ENCODE peak calls at places on chromosomes 13 and 19, in seven cellular contexts. One of them, this sample, is unnamed.
A peak's percentile ranks its signal among the peaks of the same experiment; 100 is the strongest.

GRCh38 chr13:47420012-47420411 is 523.2 kb upstream of the HTR2A start:
- DNase-seq in PC-3: peak; percentile 6
- DNase-seq in CD8-positive, alpha-beta T cell: no peak
- DNase-seq in pancreas: no peak
- DNase-seq in Peyer's patch: no peak
- DNase-seq in thoracic aorta: no peak
- DNase-seq in tibial nerve: no peak
- DNase-seq in this sample: no peak

GRCh38 chr19:39038098-39038497 is 5.7 kb upstream of the FBXO27 start:
- DNase-seq in thoracic aorta: no peak
- DNase-seq in CD8-positive, alpha-beta T cell: no peak
- DNase-seq in Peyer's patch: peak; percentile 60
- DNase-seq in tibial nerve: no peak
- DNase-seq in PC-3: peak; percentile 42
- DNase-seq in pancreas: peak; percentile 41
- DNase-seq in this sample: peak; percentile 68

GRCh38 chr13:25945596-25945995 is 106.2 kb downstream of the SHISA2 start:
- DNase-seq in PC-3: no peak
- DNase-seq in tibial nerve: no peak
- DNase-seq in thoracic aorta: no peak
- DNase-seq in CD8-positive, alpha-beta T cell: no peak
- DNase-seq in Peyer's patch: no peak
- DNase-seq in pancreas: no peak
- DNase-seq in this sample: no peak

GRCh38 chr13:47190696-47191095 is 293.8 kb upstream of the HTR2A start:
- DNase-seq in pancreas: no peak
- DNase-seq in CD8-positive, alpha-beta T cell: no peak
- DNase-seq in thoracic aorta: no peak
- DNase-seq in PC-3: no peak
- DNase-seq in tibial nerve: no peak
- DNase-seq in Peyer's patch: no peak
- DNase-seq in this sample: no peak

GRCh38 chr13:99313941-99314340 is 6.7 kb upstream of the GPR183 start:
- DNase-seq in CD8-positive, alpha-beta T cell: no peak
- DNase-seq in thoracic aorta: no peak
- DNase-seq in tibial nerve: no peak
- DNase-seq in pancreas: no peak
- DNase-seq in PC-3: no peak
- DNase-seq in Peyer's patch: no peak
- DNase-seq in this sample: no peak

GRCh38 chr13:73722120-73722519 is 412.1 kb downstream of the KLF12 start:
- DNase-seq in CD8-positive, alpha-beta T cell: no peak
- DNase-seq in pancreas: no peak
- DNase-seq in tibial nerve: no peak
- DNase-seq in Peyer's patch: no peak
- DNase-seq in thoracic aorta: no peak
- DNase-seq in PC-3: peak; percentile 82
- DNase-seq in this sample: no peak

GRCh38 chr13:106286811-106287210 is 248.7 kb downstream of the EFNB2 start:
- DNase-seq in Peyer's patch: no peak
- DNase-seq in tibial nerve: no peak
- DNase-seq in CD8-positive, alpha-beta T cell: no peak
- DNase-seq in thoracic aorta: no peak
- DNase-seq in PC-3: no peak
- DNase-seq in pancreas: no peak
- DNase-seq in this sample: no peak

GRCh38 chr13:101576452-101576851 is 124.0 kb downstream of the ITGBL1 start:
- DNase-seq in thoracic aorta: no peak
- DNase-seq in PC-3: peak; percentile 74
- DNase-seq in tibial nerve: no peak
- DNase-seq in CD8-positive, alpha-beta T cell: no peak
- DNase-seq in pancreas: no peak
- DNase-seq in Peyer's patch: no peak
- DNase-seq in this sample: no peak

GRCh38 chr13:94416454-94417080 is 62.9 kb downstream of the DCT start:
- DNase-seq in Peyer's patch: no peak
- DNase-seq in tibial nerve: no peak
- DNase-seq in PC-3: peak; percentile 49
- DNase-seq in CD8-positive, alpha-beta T cell: no peak
- DNase-seq in thoracic aorta: no peak
- DNase-seq in pancreas: no peak
- DNase-seq in this sample: no peak

GRCh38 chr13:110070511-110071120 is 236.3 kb downstream of the COL4A1 start:
- DNase-seq in PC-3: peak; percentile 59
- DNase-seq in Peyer's patch: no peak
- DNase-seq in thoracic aorta: no peak
- DNase-seq in tibial nerve: no peak
- DNase-seq in pancreas: no peak
- DNase-seq in CD8-positive, alpha-beta T cell: no peak
- DNase-seq in this sample: no peak

GRCh38 chr13:59809564-59809963 is 354.2 kb downstream of the DIAPH3 start:
- DNase-seq in tibial nerve: no peak
- DNase-seq in thoracic aorta: no peak
- DNase-seq in pancreas: no peak
- DNase-seq in CD8-positive, alpha-beta T cell: no peak
- DNase-seq in PC-3: no peak
- DNase-seq in Peyer's patch: no peak
- DNase-seq in this sample: no peak

GRCh38 chr19:38173324-38174041 is 50.5 kb downstream of the DPF1 start:
- DNase-seq in Peyer's patch: peak; percentile 87
- DNase-seq in CD8-positive, alpha-beta T cell: no peak
- DNase-seq in pancreas: peak; percentile 54
- DNase-seq in PC-3: no peak
- DNase-seq in thoracic aorta: peak; percentile 67
- DNase-seq in tibial nerve: no peak
- DNase-seq in this sample: no peak

GRCh38 chr13:84446972-84447700 is 564.9 kb upstream of the SLITRK1 start:
- DNase-seq in PC-3: no peak
- DNase-seq in Peyer's patch: no peak
- DNase-seq in tibial nerve: no peak
- DNase-seq in pancreas: no peak
- DNase-seq in thoracic aorta: no peak
- DNase-seq in CD8-positive, alpha-beta T cell: no peak
- DNase-seq in this sample: no peak

GRCh38 chr19:41352609-41353465 is 885 bp downstream of the TGFB1 start:
- DNase-seq in pancreas: no peak
- DNase-seq in CD8-positive, alpha-beta T cell: peak; percentile 76
- DNase-seq in Peyer's patch: peak; percentile 70
- DNase-seq in tibial nerve: peak; percentile 49
- DNase-seq in thoracic aorta: no peak
- DNase-seq in PC-3: peak; percentile 49
- DNase-seq in this sample: peak; percentile 88

GRCh38 chr19:525029-525428 is 6.5 kb upstream of the CDC34 start:
- DNase-seq in PC-3: no peak
- DNase-seq in CD8-positive, alpha-beta T cell: no peak
- DNase-seq in thoracic aorta: no peak
- DNase-seq in Peyer's patch: no peak
- DNase-seq in pancreas: no peak
- DNase-seq in tibial nerve: no peak
- DNase-seq in this sample: no peak

GRCh38 chr13:44312898-44313551 is 60.6 kb upstream of the SERP2 start:
- DNase-seq in tibial nerve: no peak
- DNase-seq in thoracic aorta: no peak
- DNase-seq in pancreas: no peak
- DNase-seq in PC-3: peak; percentile 91
- DNase-seq in CD8-positive, alpha-beta T cell: no peak
- DNase-seq in Peyer's patch: no peak
- DNase-seq in this sample: no peak

GRCh38 chr13:74529968-74530367 is 395.8 kb upstream of the KLF12 start:
- DNase-seq in Peyer's patch: no peak
- DNase-seq in CD8-positive, alpha-beta T cell: no peak
- DNase-seq in PC-3: no peak
- DNase-seq in tibial nerve: no peak
- DNase-seq in pancreas: no peak
- DNase-seq in thoracic aorta: no peak
- DNase-seq in this sample: no peak

GRCh38 chr19:46559203-46559602 is 41.9 kb upstream of the CALM3 start:
- DNase-seq in CD8-positive, alpha-beta T cell: no peak
- DNase-seq in thoracic aorta: no peak
- DNase-seq in Peyer's patch: no peak
- DNase-seq in tibial nerve: no peak
- DNase-seq in pancreas: no peak
- DNase-seq in PC-3: no peak
- DNase-seq in this sample: no peak

GRCh38 chr13:21501709-21502108 is 42.6 kb upstream of the ZDHHC20 start:
- DNase-seq in CD8-positive, alpha-beta T cell: no peak
- DNase-seq in Peyer's patch: no peak
- DNase-seq in thoracic aorta: no peak
- DNase-seq in tibial nerve: no peak
- DNase-seq in PC-3: no peak
- DNase-seq in pancreas: no peak
- DNase-seq in this sample: no peak

GRCh38 chr13:97221046-97221445 is 1.1 kb upstream of the MBNL2 start:
- DNase-seq in CD8-positive, alpha-beta T cell: no peak
- DNase-seq in PC-3: no peak
- DNase-seq in Peyer's patch: no peak
- DNase-seq in pancreas: no peak
- DNase-seq in thoracic aorta: no peak
- DNase-seq in tibial nerve: no peak
- DNase-seq in this sample: no peak
- H3K27ac ChIP-seq in CD8-positive, alpha-beta T cell: no peak overlapping the region
- H3K27ac ChIP-seq in PC-3: no peak overlapping the region
- H3K27ac ChIP-seq in Peyer's patch: no peak overlapping the region
- H3K27ac ChIP-seq in pancreas: peak overlapping the region; percentile 90
- H3K27ac ChIP-seq in thoracic aorta: no peak overlapping the region
- H3K27ac ChIP-seq in tibial nerve: no peak overlapping the region
- H3K27ac ChIP-seq in this sample: no peak overlapping the region

GRCh38 chr13:46131705-46132104 is 26.9 kb upstream of the CPB2 start:
- DNase-seq in Peyer's patch: no peak
- DNase-seq in tibial nerve: no peak
- DNase-seq in PC-3: no peak
- DNase-seq in thoracic aorta: no peak
- DNase-seq in pancreas: no peak
- DNase-seq in CD8-positive, alpha-beta T cell: no peak
- DNase-seq in this sample: no peak
- H3K4me1 ChIP-seq in Peyer's patch: no peaks in the 10 kb centered on the region
- H3K4me1 ChIP-seq in tibial nerve: no peaks in the 10 kb centered on the region
- H3K4me1 ChIP-seq in PC-3: peaks cover 19% of the 10 kb centered on the region
- H3K4me1 ChIP-seq in thoracic aorta: no peaks in the 10 kb centered on the region
- H3K4me1 ChIP-seq in pancreas: peaks cover 14% of the 10 kb centered on the region
- H3K4me1 ChIP-seq in CD8-positive, alpha-beta T cell: no peaks in the 10 kb centered on the region
- H3K4me1 ChIP-seq in this sample: no peaks in the 10 kb centered on the region

DNA sequence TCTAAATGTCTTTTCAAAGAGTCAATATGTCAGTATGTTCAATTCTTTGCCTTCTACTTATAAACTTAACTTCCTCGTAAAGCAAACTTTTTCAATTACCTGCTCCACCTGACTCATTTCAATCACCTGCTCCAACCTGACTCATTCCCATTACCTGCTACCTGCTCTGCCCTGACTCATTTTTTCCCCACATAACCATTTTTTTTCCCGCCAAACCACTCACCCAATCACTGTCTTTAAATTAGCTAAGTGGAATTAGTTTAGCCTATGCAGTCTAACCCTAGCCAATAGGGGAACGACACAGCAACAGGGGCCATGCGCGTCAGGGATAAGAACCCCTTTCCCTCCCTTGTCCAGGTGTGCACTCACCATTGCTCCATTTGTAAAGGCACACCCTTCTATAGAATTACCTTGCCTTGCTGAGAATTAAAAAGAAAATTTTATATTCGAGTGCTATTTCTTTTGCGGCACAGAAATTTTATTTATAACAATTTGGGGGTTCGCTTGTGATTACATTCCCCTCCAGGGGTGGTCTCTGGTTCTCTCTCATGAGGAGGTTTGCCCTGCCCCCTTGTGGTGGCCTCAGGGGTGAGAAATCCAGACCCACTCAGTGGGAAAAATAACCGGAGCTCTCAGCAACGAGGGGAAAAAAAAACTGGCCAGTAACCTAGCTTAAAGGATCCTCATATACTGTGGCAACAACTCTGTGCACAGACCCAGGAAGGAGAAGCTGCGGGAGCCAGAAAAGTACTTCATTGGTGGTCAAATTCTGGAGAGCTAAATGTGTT is 193.1 kb downstream of the ZNF486 start:
- DNase-seq in tibial nerve: no peak
- DNase-seq in PC-3: peak; percentile 4
- DNase-seq in thoracic aorta: no peak
- DNase-seq in pancreas: peak; percentile 23
- DNase-seq in CD8-positive, alpha-beta T cell: no peak
- DNase-seq in Peyer's patch: no peak
- DNase-seq in this sample: no peak
- TF ChIP-seq CTCF in tibial nerve: no peak
- TF ChIP-seq CTCF in PC-3: no peak
- TF ChIP-seq CTCF in thoracic aorta: no peak
- TF ChIP-seq CTCF in pancreas: peak; percentile 35
- TF ChIP-seq CTCF in CD8-positive, alpha-beta T cell: no peak
- TF ChIP-seq CTCF in Peyer's patch: no peak
- TF ChIP-seq CTCF in this sample: peak; percentile 29

GRCh38 chr13:29581666-29582065 is 13.8 kb downstream of the SLC7A1 start:
- DNase-seq in PC-3: no peak
- DNase-seq in pancreas: no peak
- DNase-seq in tibial nerve: no peak
- DNase-seq in Peyer's patch: no peak
- DNase-seq in CD8-positive, alpha-beta T cell: no peak
- DNase-seq in thoracic aorta: no peak
- DNase-seq in this sample: no peak

GRCh38 chr13:29587645-29588044 is 7.8 kb downstream of the SLC7A1 start:
- DNase-seq in Peyer's patch: no peak
- DNase-seq in PC-3: no peak
- DNase-seq in CD8-positive, alpha-beta T cell: no peak
- DNase-seq in tibial nerve: no peak
- DNase-seq in pancreas: no peak
- DNase-seq in thoracic aorta: no peak
- DNase-seq in this sample: no peak

GRCh38 chr13:29579094-29579493 is 16.4 kb downstream of the SLC7A1 start:
- DNase-seq in CD8-positive, alpha-beta T cell: no peak
- DNase-seq in pancreas: no peak
- DNase-seq in tibial nerve: no peak
- DNase-seq in PC-3: no peak
- DNase-seq in Peyer's patch: no peak
- DNase-seq in thoracic aorta: no peak
- DNase-seq in this sample: no peak

GRCh38 chr13:29582171-29582570 is 13.3 kb downstream of the SLC7A1 start:
- DNase-seq in pancreas: no peak
- DNase-seq in tibial nerve: no peak
- DNase-seq in Peyer's patch: peak; percentile 76
- DNase-seq in CD8-positive, alpha-beta T cell: no peak
- DNase-seq in PC-3: no peak
- DNase-seq in thoracic aorta: no peak
- DNase-seq in this sample: no peak

GRCh38 chr13:29583073-29583785 is 12.3 kb downstream of the SLC7A1 start:
- DNase-seq in PC-3: peak; percentile 62
- DNase-seq in thoracic aorta: no peak
- DNase-seq in Peyer's patch: no peak
- DNase-seq in pancreas: no peak
- DNase-seq in tibial nerve: no peak
- DNase-seq in CD8-positive, alpha-beta T cell: no peak
- DNase-seq in this sample: no peak
- H3K27ac ChIP-seq in PC-3: peak overlapping the region; percentile 5
- H3K27ac ChIP-seq in thoracic aorta: no peak overlapping the region
- H3K27ac ChIP-seq in Peyer's patch: no peak overlapping the region
- H3K27ac ChIP-seq in pancreas: no peak overlapping the region
- H3K27ac ChIP-seq in tibial nerve: no peak overlapping the region
- H3K27ac ChIP-seq in CD8-positive, alpha-beta T cell: no peak overlapping the region
- H3K27ac ChIP-seq in this sample: no peak overlapping the region

DNA sequence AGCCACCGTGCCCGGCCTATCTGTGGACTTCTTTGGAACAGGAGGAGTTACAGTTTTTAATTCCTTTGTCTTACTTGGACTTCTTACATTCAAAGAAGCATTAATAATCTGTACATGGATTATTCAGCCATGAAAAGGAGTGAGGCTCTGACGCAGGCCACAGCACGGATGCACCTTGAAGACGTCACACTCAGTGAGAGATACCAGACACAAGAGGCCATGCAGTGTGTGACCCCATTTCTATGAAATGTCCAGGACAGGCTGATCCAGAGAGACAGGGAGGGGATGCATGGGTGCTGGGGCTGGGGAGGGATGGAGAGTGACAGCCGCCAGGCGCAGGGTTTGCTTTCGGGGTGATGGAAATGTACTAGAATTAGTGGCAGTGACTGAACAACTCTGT is 25.5 kb downstream of the PIP5K1C start:
- DNase-seq in CD8-positive, alpha-beta T cell: no peak
- DNase-seq in Peyer's patch: no peak
- DNase-seq in pancreas: no peak
- DNase-seq in tibial nerve: no peak
- DNase-seq in thoracic aorta: no peak
- DNase-seq in PC-3: no peak
- DNase-seq in this sample: no peak
- H3K4me1 ChIP-seq in CD8-positive, alpha-beta T cell: peaks cover 19% of the 10 kb centered on the region
- H3K4me1 ChIP-seq in Peyer's patch: no peaks in the 10 kb centered on the region
- H3K4me1 ChIP-seq in pancreas: no peaks in the 10 kb centered on the region
- H3K4me1 ChIP-seq in tibial nerve: peaks cover 1% of the 10 kb centered on the region
- H3K4me1 ChIP-seq in thoracic aorta: peaks cover 19% of the 10 kb centered on the region
- H3K4me1 ChIP-seq in PC-3: no peaks in the 10 kb centered on the region
- H3K4me1 ChIP-seq in this sample: peaks cover 23% of the 10 kb centered on the region

This sample was measured in upper lobe of right lung.